ENCODE peak calls at places on chromosomes 2 and 18, in four cellular contexts. One of them, this sample, is unnamed.
A peak's percentile ranks its signal among the peaks of the same experiment; 100 is the strongest.

GRCh38 chr2:223642496-223642895 is 40.3 kb upstream of the SCG2 start:
- DNase-seq in BJ: no peak
- DNase-seq in left ventricle myocardium inferior: no peak
- DNase-seq in upper lobe of right lung: no peak
- DNase-seq in this sample: no peak

GRCh38 chr2:35591886-35592285 is 763.7 kb upstream of the CRIM1 start:
- DNase-seq in BJ: no peak
- DNase-seq in left ventricle myocardium inferior: no peak
- DNase-seq in upper lobe of right lung: no peak
- DNase-seq in this sample: no peak

GRCh38 chr2:237341872-237342271 is 72.1 kb downstream of the COL6A3 start:
- DNase-seq in BJ: no peak
- DNase-seq in left ventricle myocardium inferior: no peak
- DNase-seq in upper lobe of right lung: no peak
- DNase-seq in this sample: no peak

GRCh38 chr2:160613466-160614153 is 120.0 kb upstream of the RBMS1 start:
- DNase-seq in BJ: peak; percentile 45
- DNase-seq in left ventricle myocardium inferior: no peak
- DNase-seq in upper lobe of right lung: no peak
- DNase-seq in this sample: no peak

GRCh38 chr2:85589166-85589565 is 4.9 kb downstream of the VAMP5 start:
- DNase-seq in BJ: no peak
- DNase-seq in left ventricle myocardium inferior: peak; percentile 50
- DNase-seq in upper lobe of right lung: no peak
- DNase-seq in this sample: no peak

GRCh38 chr18:57915848-57916596 is 112.9 kb upstream of the ATP8B1 start:
- DNase-seq in BJ: no peak
- DNase-seq in left ventricle myocardium inferior: no peak
- DNase-seq in upper lobe of right lung: no peak
- DNase-seq in this sample: no peak

GRCh38 chr2:210007895-210008294 is 5.5 kb downstream of the RPE start:
- DNase-seq in BJ: no peak
- DNase-seq in left ventricle myocardium inferior: no peak
- DNase-seq in upper lobe of right lung: no peak
- DNase-seq in this sample: no peak

GRCh38 chr2:223055836-223056235 is 3.8 kb downstream of the KCNE4 start:
- DNase-seq in BJ: no peak
- DNase-seq in left ventricle myocardium inferior: no peak
- DNase-seq in upper lobe of right lung: no peak
- DNase-seq in this sample: no peak

GRCh38 chr2:162086904-162087303 is 12.9 kb upstream of the DPP4 start:
- DNase-seq in BJ: no peak
- DNase-seq in left ventricle myocardium inferior: no peak
- DNase-seq in upper lobe of right lung: no peak
- DNase-seq in this sample: no peak

GRCh38 chr2:178523596-178524134 is 43.4 kb downstream of the PLEKHA3 start:
- DNase-seq in BJ: no peak
- DNase-seq in left ventricle myocardium inferior: no peak
- DNase-seq in upper lobe of right lung: no peak
- DNase-seq in this sample: no peak

GRCh38 chr2:216849987-216850386 is 9.9 kb downstream of the TNP1 start:
- DNase-seq in BJ: no peak
- DNase-seq in left ventricle myocardium inferior: peak; percentile 68
- DNase-seq in upper lobe of right lung: no peak
- DNase-seq in this sample: no peak

GRCh38 chr2:204791230-204791629 is 246.0 kb downstream of the PARD3B start:
- DNase-seq in BJ: no peak
- DNase-seq in left ventricle myocardium inferior: no peak
- DNase-seq in upper lobe of right lung: no peak
- DNase-seq in this sample: no peak
- H3K4me3 ChIP-seq in BJ: no peak overlapping the region
- H3K4me3 ChIP-seq in left ventricle myocardium inferior: no peak overlapping the region
- H3K4me3 ChIP-seq in upper lobe of right lung: no peak overlapping the region
- H3K4me3 ChIP-seq in this sample: no peak overlapping the region

GRCh38 chr2:73828389-73828817 is 358 bp upstream of the STAMBP start:
- DNase-seq in BJ: no peak
- DNase-seq in left ventricle myocardium inferior: no peak
- DNase-seq in upper lobe of right lung: no peak
- DNase-seq in this sample: no peak
- H3K4me3 ChIP-seq in BJ: peak overlapping the region; percentile 81
- H3K4me3 ChIP-seq in left ventricle myocardium inferior: peak overlapping the region; percentile 78
- H3K4me3 ChIP-seq in upper lobe of right lung: peak overlapping the region; percentile 73
- H3K4me3 ChIP-seq in this sample: peak overlapping the region; percentile 86

GRCh38 chr2:45000341-45000901 is 8.8 kb downstream of the SIX2 start:
- DNase-seq in BJ: no peak
- DNase-seq in left ventricle myocardium inferior: no peak
- DNase-seq in upper lobe of right lung: no peak
- DNase-seq in this sample: no peak
- H3K4me3 ChIP-seq in BJ: no peak overlapping the region
- H3K4me3 ChIP-seq in left ventricle myocardium inferior: peak overlapping the region; percentile 57
- H3K4me3 ChIP-seq in upper lobe of right lung: no peak overlapping the region
- H3K4me3 ChIP-seq in this sample: no peak overlapping the region

GRCh38 chr2:57616157-57616556 is 430.4 kb upstream of the VRK2 start:
- DNase-seq in BJ: no peak
- DNase-seq in left ventricle myocardium inferior: no peak
- DNase-seq in upper lobe of right lung: no peak
- DNase-seq in this sample: no peak

GRCh38 chr2:57617327-57617726 is 429.3 kb upstream of the VRK2 start:
- DNase-seq in BJ: no peak
- DNase-seq in left ventricle myocardium inferior: no peak
- DNase-seq in upper lobe of right lung: no peak
- DNase-seq in this sample: no peak

GRCh38 chr2:57614988-57615387 is 431.6 kb upstream of the VRK2 start:
- DNase-seq in BJ: no peak
- DNase-seq in left ventricle myocardium inferior: no peak
- DNase-seq in upper lobe of right lung: no peak
- DNase-seq in this sample: no peak
- H3K4me3 ChIP-seq in BJ: no peak overlapping the region
- H3K4me3 ChIP-seq in left ventricle myocardium inferior: no peak overlapping the region
- H3K4me3 ChIP-seq in upper lobe of right lung: no peak overlapping the region
- H3K4me3 ChIP-seq in this sample: no peak overlapping the region

GRCh38 chr2:204315236-204315662 is 230.0 kb upstream of the PARD3B start:
- DNase-seq in BJ: no peak
- DNase-seq in left ventricle myocardium inferior: no peak
- DNase-seq in upper lobe of right lung: no peak
- DNase-seq in this sample: peak; percentile 44
- H3K4me3 ChIP-seq in BJ: no peak overlapping the region
- H3K4me3 ChIP-seq in left ventricle myocardium inferior: no peak overlapping the region
- H3K4me3 ChIP-seq in upper lobe of right lung: peak overlapping the region; percentile 9
- H3K4me3 ChIP-seq in this sample: peak overlapping the region; percentile 33

GRCh38 chr2:47172922-47173695 is 18.0 kb upstream of the STPG4 start:
- DNase-seq in BJ: no peak
- DNase-seq in left ventricle myocardium inferior: no peak
- DNase-seq in upper lobe of right lung: no peak
- DNase-seq in this sample: no peak

GRCh38 chr2:47173986-47174730 is 19.1 kb upstream of the STPG4 start:
- DNase-seq in BJ: no peak
- DNase-seq in left ventricle myocardium inferior: no peak
- DNase-seq in upper lobe of right lung: no peak
- DNase-seq in this sample: no peak

GRCh38 chr2:47177042-47177565 is 22.0 kb upstream of the STPG4 start:
- DNase-seq in BJ: no peak
- DNase-seq in left ventricle myocardium inferior: no peak
- DNase-seq in upper lobe of right lung: no peak
- DNase-seq in this sample: no peak

GRCh38 chr2:47172156-47172921 is 17.2 kb upstream of the STPG4 start:
- DNase-seq in BJ: no peak
- DNase-seq in left ventricle myocardium inferior: no peak
- DNase-seq in upper lobe of right lung: no peak
- DNase-seq in this sample: no peak

DNA sequence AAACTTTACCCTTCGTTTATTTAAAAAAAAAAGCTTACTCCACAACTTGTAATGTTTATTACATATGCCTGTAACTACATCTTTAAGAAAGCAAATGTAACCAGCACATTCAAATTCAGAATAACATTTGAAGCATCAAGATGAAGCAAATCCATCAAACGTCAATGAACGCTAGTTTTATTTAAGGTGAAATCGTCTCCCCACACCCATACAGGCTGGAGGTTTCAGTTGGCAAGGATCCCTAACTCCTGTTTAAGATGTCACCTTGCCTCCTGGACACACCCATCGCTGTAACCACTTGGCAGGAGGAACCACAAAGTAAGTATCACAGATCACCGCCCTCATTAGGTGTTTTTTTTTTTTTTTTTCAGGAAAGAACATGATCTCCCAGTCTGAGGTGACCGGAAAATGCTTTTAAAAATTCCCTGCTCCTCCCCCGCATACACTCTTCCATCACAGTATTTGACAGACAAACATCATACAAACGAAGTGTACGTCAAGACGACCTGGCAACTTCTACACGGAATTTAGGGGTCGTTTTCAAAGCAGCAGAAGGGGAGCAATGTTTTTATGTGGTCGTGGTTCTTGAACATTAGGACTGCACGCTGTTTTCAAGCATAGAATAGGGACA is 19.7 kb upstream of the STPG4 start:
- DNase-seq in BJ: no peak
- DNase-seq in left ventricle myocardium inferior: no peak
- DNase-seq in upper lobe of right lung: no peak
- DNase-seq in this sample: no peak
- H3K4me3 ChIP-seq in BJ: peak overlapping the region; percentile 93
- H3K4me3 ChIP-seq in left ventricle myocardium inferior: peak overlapping the region; percentile 96
- H3K4me3 ChIP-seq in upper lobe of right lung: peak overlapping the region; percentile 68
- H3K4me3 ChIP-seq in this sample: peak overlapping the region; percentile 97

DNA sequence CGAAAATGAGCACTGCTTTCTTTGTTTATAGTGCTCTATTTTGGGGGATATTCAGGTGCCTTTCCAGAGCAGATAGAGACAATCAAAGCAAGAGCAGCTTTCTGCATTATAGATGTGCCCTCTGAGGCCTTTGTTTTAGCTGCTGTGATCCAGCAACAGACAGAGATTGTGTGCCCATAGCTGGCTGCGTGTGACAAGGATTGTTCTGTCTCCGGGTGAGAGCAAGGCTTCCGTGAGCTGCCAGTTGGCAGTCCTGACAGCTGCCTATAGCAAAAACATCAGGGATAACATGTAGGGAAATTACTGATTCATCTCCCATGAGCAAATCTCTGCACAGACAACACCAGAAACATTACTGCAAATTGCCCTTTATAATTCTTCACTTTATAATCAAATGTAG is 131.0 kb downstream of the TRIB2 start:
- DNase-seq in BJ: no peak
- DNase-seq in left ventricle myocardium inferior: no peak
- DNase-seq in upper lobe of right lung: no peak
- DNase-seq in this sample: no peak
- H3K4me3 ChIP-seq in BJ: no peak overlapping the region
- H3K4me3 ChIP-seq in left ventricle myocardium inferior: no peak overlapping the region
- H3K4me3 ChIP-seq in upper lobe of right lung: no peak overlapping the region
- H3K4me3 ChIP-seq in this sample: no peak overlapping the region

GRCh38 chr2:111904726-111905476 is 6.5 kb downstream of the MERTK start:
- DNase-seq in BJ: no peak
- DNase-seq in left ventricle myocardium inferior: no peak
- DNase-seq in upper lobe of right lung: no peak
- DNase-seq in this sample: no peak

GRCh38 chr2:111903516-111903915 is 5.1 kb downstream of the MERTK start:
- DNase-seq in BJ: no peak
- DNase-seq in left ventricle myocardium inferior: no peak
- DNase-seq in upper lobe of right lung: no peak
- DNase-seq in this sample: no peak

GRCh38 chr2:111903930-111904439 is 5.6 kb downstream of the MERTK start:
- DNase-seq in BJ: no peak
- DNase-seq in left ventricle myocardium inferior: no peak
- DNase-seq in upper lobe of right lung: no peak
- DNase-seq in this sample: no peak

GRCh38 chr2:111908578-111908977 is 10.2 kb downstream of the MERTK start:
- DNase-seq in BJ: no peak
- DNase-seq in left ventricle myocardium inferior: no peak
- DNase-seq in upper lobe of right lung: no peak
- DNase-seq in this sample: no peak

GRCh38 chr2:111905990-111906735 is 7.8 kb downstream of the MERTK start:
- DNase-seq in BJ: no peak
- DNase-seq in left ventricle myocardium inferior: no peak
- DNase-seq in upper lobe of right lung: no peak
- DNase-seq in this sample: no peak
- H3K4me3 ChIP-seq in BJ: no peak overlapping the region
- H3K4me3 ChIP-seq in left ventricle myocardium inferior: no peak overlapping the region
- H3K4me3 ChIP-seq in upper lobe of right lung: no peak overlapping the region
- H3K4me3 ChIP-seq in this sample: no peak overlapping the region

This sample was measured in epithelial cell of proximal tubule.